ENCODE peak calls at places on chromosomes 2 and 18, in five cellular contexts. One of them, this sample, is unnamed. For H3K4me1, the result is how much of the 10 kb centered on the place peaks cover.

GRCh38 chr2:173984866-173985588 is 19.9 kb upstream of the SP3 start:
- DNase-seq in GM23338: no peak
- DNase-seq in SK-N-SH: no peak
- DNase-seq in PC-3: no peak
- DNase-seq in OCI-LY7: no peak
- DNase-seq in this sample: no peak

GRCh38 chr18:10419420-10420103 is 34.9 kb upstream of the APCDD1 start:
- DNase-seq in OCI-LY7: no peak
- DNase-seq in SK-N-SH: no peak
- DNase-seq in PC-3: no peak
- DNase-seq in GM23338: no peak
- DNase-seq in this sample: no peak

GRCh38 chr2:43241558-43241957 is 15.2 kb upstream of the ZFP36L2 start:
- DNase-seq in GM23338: peak
- DNase-seq in OCI-LY7: no peak
- DNase-seq in SK-N-SH: no peak
- DNase-seq in PC-3: no peak
- DNase-seq in this sample: no peak

GRCh38 chr2:186780701-186781316 is 68.2 kb downstream of the ZSWIM2 start:
- DNase-seq in SK-N-SH: peak
- DNase-seq in GM23338: peak
- DNase-seq in OCI-LY7: no peak
- DNase-seq in PC-3: peak
- DNase-seq in this sample: peak

GRCh38 chr18:7259482-7259881 is 28.6 kb downstream of the LRRC30 start:
- DNase-seq in SK-N-SH: peak
- DNase-seq in PC-3: no peak
- DNase-seq in OCI-LY7: no peak
- DNase-seq in GM23338: no peak
- DNase-seq in this sample: no peak

GRCh38 chr2:85189606-85190270 is 56.5 kb downstream of the TCF7L1 start:
- DNase-seq in GM23338: peak
- DNase-seq in OCI-LY7: no peak
- DNase-seq in SK-N-SH: no peak
- DNase-seq in PC-3: no peak
- DNase-seq in this sample: peak

GRCh38 chr2:7498927-7499489 is 581.8 kb downstream of the RNF144A start:
- DNase-seq in GM23338: no peak
- DNase-seq in SK-N-SH: no peak
- DNase-seq in PC-3: no peak
- DNase-seq in OCI-LY7: no peak
- DNase-seq in this sample: no peak

GRCh38 chr2:100817388-100817985 is 2.5 kb upstream of the NPAS2 start:
- DNase-seq in SK-N-SH: no peak
- DNase-seq in GM23338: no peak
- DNase-seq in OCI-LY7: no peak
- DNase-seq in PC-3: peak
- DNase-seq in this sample: no peak

GRCh38 chr18:73043231-73044000 is 175.6 kb upstream of the NETO1 start:
- DNase-seq in PC-3: no peak
- DNase-seq in SK-N-SH: no peak
- DNase-seq in OCI-LY7: no peak
- DNase-seq in GM23338: no peak
- DNase-seq in this sample: no peak

GRCh38 chr2:133773862-133774674 is 205.8 kb upstream of the NCKAP5 start:
- DNase-seq in PC-3: no peak
- DNase-seq in GM23338: no peak
- DNase-seq in SK-N-SH: no peak
- DNase-seq in OCI-LY7: no peak
- DNase-seq in this sample: no peak

GRCh38 chr2:58984731-58985130 is 743.6 kb upstream of the FANCL start:
- DNase-seq in GM23338: no peak
- DNase-seq in SK-N-SH: no peak
- DNase-seq in PC-3: no peak
- DNase-seq in OCI-LY7: no peak
- DNase-seq in this sample: no peak

GRCh38 chr2:150178591-150178990 is 308.9 kb downstream of the RND3 start:
- DNase-seq in OCI-LY7: no peak
- DNase-seq in SK-N-SH: no peak
- DNase-seq in GM23338: no peak
- DNase-seq in PC-3: peak
- DNase-seq in this sample: no peak

GRCh38 chr2:240819404-240820013 is 510 bp downstream of the KIF1A start:
- DNase-seq in OCI-LY7: no peak
- DNase-seq in PC-3: no peak
- DNase-seq in SK-N-SH: peak
- DNase-seq in GM23338: peak
- DNase-seq in this sample: peak

GRCh38 chr2:88423733-88424132 is 28.8 kb downstream of the FOXI3 start:
- DNase-seq in GM23338: no peak
- DNase-seq in PC-3: no peak
- DNase-seq in SK-N-SH: no peak
- DNase-seq in OCI-LY7: no peak
- DNase-seq in this sample: no peak

GRCh38 chr2:231928901-231929725 is 2.9 kb upstream of the NPPC start:
- DNase-seq in PC-3: no peak
- DNase-seq in SK-N-SH: no peak
- DNase-seq in GM23338: no peak
- DNase-seq in OCI-LY7: no peak
- DNase-seq in this sample: no peak

GRCh38 chr2:227759411-227760113 is 13.9 kb downstream of the SCYGR8 start:
- DNase-seq in PC-3: no peak
- DNase-seq in GM23338: peak
- DNase-seq in OCI-LY7: no peak
- DNase-seq in SK-N-SH: no peak
- DNase-seq in this sample: no peak

GRCh38 chr2:6639870-6640639 is 225.7 kb downstream of the CMPK2 start:
- DNase-seq in PC-3: no peak
- DNase-seq in GM23338: peak
- DNase-seq in SK-N-SH: no peak
- DNase-seq in OCI-LY7: no peak
- DNase-seq in this sample: no peak

GRCh38 chr2:201532686-201533304 is 81.3 kb downstream of the STRADB start:
- DNase-seq in OCI-LY7: no peak
- DNase-seq in GM23338: no peak
- DNase-seq in SK-N-SH: no peak
- DNase-seq in PC-3: peak
- DNase-seq in this sample: no peak

GRCh38 chr2:23705771-23706612 is 220.9 kb downstream of the ATAD2B start:
- DNase-seq in OCI-LY7: no peak
- DNase-seq in PC-3: no peak
- DNase-seq in GM23338: no peak
- DNase-seq in SK-N-SH: no peak
- DNase-seq in this sample: no peak

GRCh38 chr18:63284861-63285260 is 34.7 kb downstream of the BCL2 start:
- DNase-seq in GM23338: no peak
- DNase-seq in OCI-LY7: no peak
- DNase-seq in PC-3: no peak
- DNase-seq in SK-N-SH: no peak
- DNase-seq in this sample: no peak

GRCh38 chr2:106085441-106085911 is 108.6 kb downstream of the UXS1 start:
- DNase-seq in GM23338: peak
- DNase-seq in SK-N-SH: no peak
- DNase-seq in OCI-LY7: peak
- DNase-seq in PC-3: peak
- DNase-seq in this sample: peak

GRCh38 chr18:11004294-11004693 is 145.1 kb downstream of the PIEZO2 start:
- DNase-seq in GM23338: no peak
- DNase-seq in OCI-LY7: no peak
- DNase-seq in PC-3: no peak
- DNase-seq in SK-N-SH: no peak
- DNase-seq in this sample: peak

GRCh38 chr2:15241929-15242328 is 319.2 kb downstream of the NBAS start:
- DNase-seq in OCI-LY7: no peak
- DNase-seq in GM23338: no peak
- DNase-seq in PC-3: no peak
- DNase-seq in SK-N-SH: no peak
- DNase-seq in this sample: no peak

GRCh38 chr18:55272510-55273243 is 313.4 kb upstream of the CCDC68 start:
- DNase-seq in GM23338: no peak
- DNase-seq in PC-3: no peak
- DNase-seq in SK-N-SH: no peak
- DNase-seq in OCI-LY7: no peak
- DNase-seq in this sample: no peak

GRCh38 chr2:235088608-235089020 is 136.8 kb downstream of the SH3BP4 start:
- DNase-seq in GM23338: no peak
- DNase-seq in OCI-LY7: no peak
- DNase-seq in PC-3: no peak
- DNase-seq in SK-N-SH: no peak
- DNase-seq in this sample: no peak

GRCh38 chr2:241617431-241618154 is 19.4 kb downstream of the THAP4 start:
- DNase-seq in PC-3: no peak
- DNase-seq in GM23338: peak
- DNase-seq in SK-N-SH: peak
- DNase-seq in OCI-LY7: peak
- DNase-seq in this sample: peak

GRCh38 chr2:33436083-33436482 is 40.4 kb upstream of the RASGRP3 start:
- DNase-seq in SK-N-SH: no peak
- DNase-seq in GM23338: no peak
- DNase-seq in OCI-LY7: no peak
- DNase-seq in PC-3: no peak
- DNase-seq in this sample: no peak

GRCh38 chr2:148926291-148926961 is 51.4 kb downstream of the KIF5C start:
- DNase-seq in PC-3: peak
- DNase-seq in SK-N-SH: peak
- DNase-seq in GM23338: peak
- DNase-seq in OCI-LY7: peak
- DNase-seq in this sample: peak

GRCh38 chr2:16093639-16094447 is 153.5 kb downstream of the MYCN start:
- DNase-seq in SK-N-SH: peak
- DNase-seq in GM23338: no peak
- DNase-seq in PC-3: no peak
- DNase-seq in OCI-LY7: no peak
- DNase-seq in this sample: peak

GRCh38 chr18:32040936-32041335 is 22.3 kb downstream of the RNF125 start:
- DNase-seq in PC-3: no peak
- DNase-seq in OCI-LY7: no peak
- DNase-seq in GM23338: no peak
- DNase-seq in SK-N-SH: no peak
- DNase-seq in this sample: no peak

GRCh38 chr2:236209535-236209934 is 41.3 kb upstream of the GBX2 start:
- DNase-seq in SK-N-SH: no peak
- DNase-seq in PC-3: no peak
- DNase-seq in GM23338: peak
- DNase-seq in OCI-LY7: no peak
- DNase-seq in this sample: no peak
- TF ChIP-seq EZH2phosphoT487 in SK-N-SH: no peak
- TF ChIP-seq EZH2phosphoT487 in PC-3: no peak
- TF ChIP-seq EZH2phosphoT487 in GM23338: no peak
- TF ChIP-seq EZH2phosphoT487 in OCI-LY7: no peak
- TF ChIP-seq EZH2phosphoT487 in this sample: no peak

GRCh38 chr2:161994766-161995165 is 79.2 kb downstream of the DPP4 start:
- DNase-seq in SK-N-SH: no peak
- DNase-seq in GM23338: no peak
- DNase-seq in OCI-LY7: no peak
- DNase-seq in PC-3: no peak
- DNase-seq in this sample: no peak
- H3K4me1 ChIP-seq in SK-N-SH: under half
- H3K4me1 ChIP-seq in GM23338: under half
- H3K4me1 ChIP-seq in OCI-LY7: under half
- H3K4me1 ChIP-seq in PC-3: under half
- H3K4me1 ChIP-seq in this sample: under half

GRCh38 chr2:383173-383572 is 95.3 kb upstream of the ALKAL2 start:
- DNase-seq in GM23338: peak
- DNase-seq in SK-N-SH: peak
- DNase-seq in OCI-LY7: no peak
- DNase-seq in PC-3: no peak
- DNase-seq in this sample: no peak
- TF ChIP-seq EZH2phosphoT487 in GM23338: no peak
- TF ChIP-seq EZH2phosphoT487 in SK-N-SH: no peak
- TF ChIP-seq EZH2phosphoT487 in OCI-LY7: no peak
- TF ChIP-seq EZH2phosphoT487 in PC-3: no peak
- TF ChIP-seq EZH2phosphoT487 in this sample: no peak

GRCh38 chr2:168237741-168238140 is 9.7 kb downstream of the STK39 start:
- DNase-seq in PC-3: peak
- DNase-seq in GM23338: no peak
- DNase-seq in SK-N-SH: no peak
- DNase-seq in OCI-LY7: no peak
- DNase-seq in this sample: no peak

GRCh38 chr2:168243061-168243460 is 4.3 kb downstream of the STK39 start:
- DNase-seq in SK-N-SH: no peak
- DNase-seq in PC-3: peak
- DNase-seq in GM23338: no peak
- DNase-seq in OCI-LY7: no peak
- DNase-seq in this sample: no peak

GRCh38 chr2:168241746-168242145 is 5.6 kb downstream of the STK39 start:
- DNase-seq in SK-N-SH: no peak
- DNase-seq in GM23338: no peak
- DNase-seq in PC-3: no peak
- DNase-seq in OCI-LY7: no peak
- DNase-seq in this sample: no peak

GRCh38 chr2:168241208-168241607 is 6.2 kb downstream of the STK39 start:
- DNase-seq in GM23338: peak
- DNase-seq in SK-N-SH: peak
- DNase-seq in OCI-LY7: no peak
- DNase-seq in PC-3: no peak
- DNase-seq in this sample: no peak

GRCh38 chr2:168239281-168239680 is 8.1 kb downstream of the STK39 start:
- DNase-seq in SK-N-SH: no peak
- DNase-seq in OCI-LY7: no peak
- DNase-seq in PC-3: no peak
- DNase-seq in GM23338: no peak
- DNase-seq in this sample: no peak
- H3K4me1 ChIP-seq in SK-N-SH: under half
- H3K4me1 ChIP-seq in OCI-LY7: under half
- H3K4me1 ChIP-seq in PC-3: under half
- H3K4me1 ChIP-seq in GM23338: under half
- H3K4me1 ChIP-seq in this sample: under half

GRCh38 chr2:10968176-10968575 is 56.4 kb downstream of the KCNF1 start:
- DNase-seq in OCI-LY7: no peak
- DNase-seq in PC-3: no peak
- DNase-seq in GM23338: no peak
- DNase-seq in SK-N-SH: no peak
- DNase-seq in this sample: no peak
- TF ChIP-seq EZH2phosphoT487 in OCI-LY7: no peak
- TF ChIP-seq EZH2phosphoT487 in PC-3: no peak
- TF ChIP-seq EZH2phosphoT487 in GM23338: no peak
- TF ChIP-seq EZH2phosphoT487 in SK-N-SH: no peak
- TF ChIP-seq EZH2phosphoT487 in this sample: no peak

DNA sequence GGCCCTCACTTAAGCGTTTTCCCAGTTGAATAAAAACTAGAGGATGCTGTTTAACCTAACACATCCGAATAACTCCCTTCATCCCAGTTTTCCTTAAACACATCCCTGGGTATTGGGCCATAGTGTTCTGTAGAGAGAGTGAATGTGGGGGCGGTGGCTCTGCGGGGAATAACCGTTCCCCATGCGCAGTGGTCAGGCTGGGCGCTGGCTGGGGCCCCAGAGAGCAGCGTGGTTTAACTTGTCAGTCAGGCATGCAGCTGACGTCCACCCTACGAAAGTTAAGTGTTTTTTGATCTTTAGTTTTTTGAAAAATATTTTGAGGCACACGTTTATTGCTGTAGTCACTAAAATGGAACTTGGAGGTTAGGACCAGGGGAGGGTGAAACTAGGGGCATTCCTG is 33.7 kb downstream of the CTDP1 start:
- DNase-seq in OCI-LY7: no peak
- DNase-seq in SK-N-SH: no peak
- DNase-seq in PC-3: no peak
- DNase-seq in GM23338: no peak
- DNase-seq in this sample: no peak
- H3K4me1 ChIP-seq in OCI-LY7: under half
- H3K4me1 ChIP-seq in SK-N-SH: under half
- H3K4me1 ChIP-seq in PC-3: under half
- H3K4me1 ChIP-seq in GM23338: under half
- H3K4me1 ChIP-seq in this sample: under half

GRCh38 chr2:233079473-233079877 is 19.3 kb downstream of the INPP5D start:
- DNase-seq in OCI-LY7: peak
- DNase-seq in SK-N-SH: no peak
- DNase-seq in PC-3: no peak
- DNase-seq in GM23338: no peak
- DNase-seq in this sample: no peak
- TF ChIP-seq EZH2phosphoT487 in OCI-LY7: no peak
- TF ChIP-seq EZH2phosphoT487 in SK-N-SH: no peak
- TF ChIP-seq EZH2phosphoT487 in PC-3: no peak
- TF ChIP-seq EZH2phosphoT487 in GM23338: no peak
- TF ChIP-seq EZH2phosphoT487 in this sample: no peak